ENCODE peak calls at places on chromosomes 6 and 20, in nine cellular contexts. Y, V, O, N, E, H, C, W and M are unnamed samples.

GRCh38 chr6:35087361-35088280 is 53.5 kb downstream of the TCP11 start:
- DNase-seq in Y (no peak), V (no peak), O (no peak), N (no peak), E (no peak), H (no peak), C (no peak), W (no peak), M (no peak)

GRCh38 chr6:4224082-4224978 is 89.0 kb upstream of the ECI2 start:
- DNase-seq in Y (no peak), V (no peak), O (no peak), N (no peak), E (peak; percentile 13), H (no peak), C (no peak), W (no peak), M (no peak)

GRCh38 chr20:51631011-51631950 is 88.8 kb upstream of the NFATC2 start:
- DNase-seq in Y (peak; percentile 97), V (peak; percentile 93), O (no peak), N (no peak), E (peak; percentile 91), H (peak; percentile 94), C (no peak), W (no peak), M (no peak)

GRCh38 chr6:117546674-117547073 is 55.6 kb downstream of the GOPC start:
- DNase-seq in Y (no peak), V (no peak), O (no peak), N (no peak), E (no peak), H (no peak), C (no peak), W (no peak), M (no peak)

GRCh38 chr6:27161946-27162603 is 85.4 kb upstream of the PRSS16 start:
- DNase-seq in Y (peak; percentile 41), V (no peak), O (no peak), N (no peak), E (no peak), H (peak; percentile 81), C (peak; percentile 62), W (no peak), M (peak; percentile 58)

GRCh38 chr6:11766056-11766455 is 12.5 kb downstream of the ADTRP start:
- DNase-seq in Y (no peak), V (no peak), O (no peak), N (no peak), E (no peak), H (peak; percentile 56), C (no peak), W (no peak), M (no peak)

GRCh38 chr20:57342829-57343228 is 8.2 kb upstream of the RAE1 start:
- DNase-seq in Y (no peak), V (no peak), O (no peak), N (no peak), E (peak; percentile 4), H (peak; percentile 72), C (no peak), W (no peak), M (no peak)

GRCh38 chr6:1393641-1394283 is 4.4 kb downstream of the FOXF2 start:
- DNase-seq in Y (no peak), V (no peak), O (no peak), N (no peak), E (no peak), H (no peak), C (no peak), W (no peak), M (peak; percentile 37)

GRCh38 chr20:2745936-2746635 is 53.5 kb downstream of the EBF4 start:
- DNase-seq in Y (no peak), V (no peak), O (no peak), N (no peak), E (no peak), H (no peak), C (no peak), W (no peak), M (no peak)

GRCh38 chr6:7991536-7991935 is 72.7 kb downstream of the BLOC1S5 start:
- DNase-seq in Y (no peak), V (no peak), O (no peak), N (no peak), E (no peak), H (peak; percentile 39), C (no peak), W (no peak), M (no peak)

GRCh38 chr6:7991992-7992815 is 72.0 kb downstream of the BLOC1S5 start:
- DNase-seq in Y (no peak), V (peak; percentile 54), O (no peak), N (no peak), E (peak; percentile 86), H (peak; percentile 69), C (peak; percentile 76), W (no peak), M (no peak)

GRCh38 chr6:7986219-7986618 is 75.6 kb upstream of the TXNDC5 start:
- DNase-seq in Y (no peak), V (no peak), O (no peak), N (no peak), E (no peak), H (no peak), C (no peak), W (no peak), M (no peak)
- TF ChIP-seq CTCF in Y (no peak), V (no peak), O (no peak), N (no peak), E (no peak), H (no peak), C (no peak), W (no peak), M (no peak)

DNA sequence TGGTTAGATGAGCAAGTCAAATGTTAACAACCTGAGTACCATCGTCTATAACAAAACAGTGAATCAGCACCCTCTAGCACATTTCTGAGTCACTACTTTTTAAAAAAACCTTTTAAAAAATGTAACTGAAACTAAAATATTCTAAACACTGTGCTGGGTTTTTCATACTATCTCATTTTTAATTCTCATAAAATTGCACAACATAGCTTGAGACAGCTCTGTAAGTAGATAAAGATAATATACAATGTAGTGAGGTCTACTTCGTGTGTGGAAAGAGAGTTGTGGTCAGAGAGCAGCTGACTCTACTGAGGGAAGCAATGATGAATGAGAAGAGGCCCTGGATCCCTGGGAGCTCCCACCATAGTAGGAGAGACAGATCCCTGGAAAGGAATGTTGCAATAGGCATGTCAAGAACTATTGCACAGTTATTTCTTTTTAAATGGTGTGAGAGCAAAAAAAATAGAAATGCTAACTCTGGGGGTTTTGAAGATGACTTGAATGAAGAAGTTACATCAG is 13.6 kb upstream of the CALHM6 start:
- DNase-seq in Y (no peak), V (no peak), O (no peak), N (no peak), E (peak; percentile 100), H (peak; percentile 84), C (no peak), W (no peak), M (no peak)
- TF ChIP-seq CTCF in Y (no peak), V (no peak), O (no peak), N (no peak), E (no peak), H (no peak), C (no peak), W (no peak), M (no peak)

DNA sequence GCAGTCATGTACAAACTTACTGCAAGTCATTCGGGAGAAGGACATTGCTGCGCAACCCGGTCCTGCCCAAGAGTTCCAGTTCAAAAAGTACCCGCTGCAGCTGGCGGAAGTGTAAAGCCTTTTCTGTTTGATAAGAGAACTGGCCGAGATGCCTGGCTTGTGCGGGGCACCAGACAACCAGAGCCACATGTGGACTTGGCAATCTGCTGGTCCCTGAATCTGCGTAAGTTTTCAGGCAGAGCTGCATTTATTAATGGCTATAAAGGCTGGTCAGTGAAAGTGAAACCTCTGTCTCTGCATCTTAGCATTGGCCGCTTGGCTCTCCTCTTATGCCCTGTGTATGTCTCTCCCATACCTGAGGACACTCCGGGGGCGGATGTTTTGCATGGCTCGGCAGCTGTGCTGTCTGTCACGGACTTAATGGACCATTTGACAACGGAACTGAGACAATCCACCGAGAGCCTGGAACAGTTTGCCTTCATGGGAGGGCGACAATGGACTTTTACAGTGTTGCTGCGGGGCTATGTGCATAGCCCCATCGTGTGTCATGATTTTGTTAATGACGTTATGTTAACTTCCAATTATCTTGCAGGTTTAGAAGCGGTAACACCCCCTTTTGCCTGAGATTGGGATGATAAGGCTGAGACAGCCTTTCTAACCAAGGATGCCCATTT is 19.8 kb upstream of the RGS17 start:
- DNase-seq in Y (no peak), V (no peak), O (no peak), N (no peak), E (no peak), H (no peak), C (no peak), W (no peak), M (peak; percentile 70)
- TF ChIP-seq CTCF in Y (no peak), V (no peak), O (no peak), N (no peak), E (no peak), H (no peak), C (no peak), W (no peak), M (no peak)

GRCh38 chr6:154247119-154247814 is 109.3 kb downstream of the IPCEF1 start:
- DNase-seq in Y (no peak), V (no peak), O (no peak), N (no peak), E (no peak), H (peak; percentile 26), C (no peak), W (no peak), M (no peak)
- TF ChIP-seq CTCF in Y (no peak), V (no peak), O (no peak), N (no peak), E (no peak), H (no peak), C (no peak), W (no peak), M (no peak)

DNA sequence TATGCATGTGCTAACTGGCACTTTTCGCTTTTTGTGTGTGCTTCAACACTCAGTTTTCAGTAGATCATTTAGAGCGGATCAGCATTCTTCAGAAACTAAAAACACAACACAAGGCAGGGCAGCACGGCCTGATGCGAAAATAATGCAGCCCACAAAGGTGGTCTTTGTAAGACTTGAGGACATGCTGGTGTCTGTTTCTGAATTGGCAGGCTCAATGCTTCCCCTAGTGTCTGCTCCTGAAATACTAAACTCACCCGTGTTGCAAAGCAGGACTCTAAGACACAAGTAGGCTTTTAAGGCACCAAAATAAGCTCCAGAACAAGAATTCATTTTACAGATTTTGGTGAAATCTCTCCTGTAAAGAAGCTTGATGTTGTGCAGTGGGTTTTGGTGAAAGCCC is 676.5 kb downstream of the TENT5A start:
- DNase-seq in Y (no peak), V (no peak), O (no peak), N (no peak), E (no peak), H (peak; percentile 15), C (no peak), W (no peak), M (peak; percentile 25)
- TF ChIP-seq CTCF in Y (peak; percentile 63), V (no peak), O (peak; percentile 65), N (peak; percentile 59), E (peak; percentile 61), H (peak; percentile 38), C (peak; percentile 54), W (no peak), M (peak; percentile 69)

GRCh38 chr6:43211960-43212359 is 17.3 kb downstream of the DNPH1 start:
- DNase-seq in Y (no peak), V (no peak), O (no peak), N (no peak), E (no peak), H (no peak), C (no peak), W (no peak), M (no peak)
- TF ChIP-seq CTCF in Y (no peak), V (no peak), O (peak; percentile 28), N (no peak), E (no peak), H (peak; percentile 12), C (peak; percentile 43), W (no peak), M (no peak)

GRCh38 chr6:100093405-100093804 is 99.4 kb upstream of the MCHR2 start:
- DNase-seq in Y (no peak), V (no peak), O (no peak), N (no peak), E (no peak), H (no peak), C (no peak), W (no peak), M (no peak)
- TF ChIP-seq CTCF in Y (no peak), V (no peak), O (no peak), N (no peak), E (no peak), H (no peak), C (no peak), W (no peak), M (no peak)